ENCODE peak calls at places on chromosomes 6 and 20, in five cellular contexts. One of them, this sample, is unnamed.

GRCh38 chr6:110055387-110055735 is 77.2 kb downstream of the GPR6 start:
- DNase-seq in GM06990: no peak
- DNase-seq in fibroblast of lung: no peak
- DNase-seq in cardiac muscle cell: no peak
- DNase-seq in Calu3: no peak
- DNase-seq in this sample: no peak

GRCh38 chr6:166488081-166488685 is 98.3 kb downstream of the RAMACL start:
- DNase-seq in Calu3: no peak
- DNase-seq in fibroblast of lung: no peak
- DNase-seq in cardiac muscle cell: no peak
- DNase-seq in GM06990: peak; percentile 41
- DNase-seq in this sample: peak; percentile 40

GRCh38 chr6:126041516-126042447 is 55.4 kb downstream of the TRMT11 start:
- DNase-seq in fibroblast of lung: peak; percentile 77
- DNase-seq in Calu3: no peak
- DNase-seq in cardiac muscle cell: no peak
- DNase-seq in GM06990: no peak
- DNase-seq in this sample: no peak

GRCh38 chr6:128252293-128253176 is 267.9 kb downstream of the PTPRK start:
- DNase-seq in cardiac muscle cell: no peak
- DNase-seq in GM06990: no peak
- DNase-seq in Calu3: no peak
- DNase-seq in fibroblast of lung: peak; percentile 50
- DNase-seq in this sample: no peak

GRCh38 chr6:156175971-156176421 is 601.2 kb upstream of the ARID1B start:
- DNase-seq in cardiac muscle cell: peak; percentile 26
- DNase-seq in fibroblast of lung: no peak
- DNase-seq in GM06990: no peak
- DNase-seq in Calu3: peak; percentile 9
- DNase-seq in this sample: peak; percentile 72

GRCh38 chr6:134247271-134247833 is 70.6 kb downstream of the SGK1 start:
- DNase-seq in cardiac muscle cell: no peak
- DNase-seq in GM06990: peak; percentile 79
- DNase-seq in fibroblast of lung: no peak
- DNase-seq in Calu3: peak; percentile 35
- DNase-seq in this sample: no peak

GRCh38 chr6:137725949-137726348 is 141.1 kb upstream of the TNFAIP3 start:
- DNase-seq in Calu3: no peak
- DNase-seq in cardiac muscle cell: no peak
- DNase-seq in GM06990: no peak
- DNase-seq in fibroblast of lung: no peak
- DNase-seq in this sample: no peak

GRCh38 chr20:22582386-22582959 is 1.9 kb downstream of the FOXA2 start:
- DNase-seq in GM06990: no peak
- DNase-seq in Calu3: no peak
- DNase-seq in cardiac muscle cell: no peak
- DNase-seq in fibroblast of lung: no peak
- DNase-seq in this sample: no peak

GRCh38 chr20:53040678-53041674 is 68.8 kb downstream of the TSHZ2 start:
- DNase-seq in cardiac muscle cell: no peak
- DNase-seq in Calu3: peak; percentile 34
- DNase-seq in fibroblast of lung: peak; percentile 81
- DNase-seq in GM06990: no peak
- DNase-seq in this sample: no peak

GRCh38 chr6:36592221-36592655 is 1.9 kb upstream of the SRSF3 start:
- DNase-seq in fibroblast of lung: no peak
- DNase-seq in GM06990: peak; percentile 71
- DNase-seq in Calu3: no peak
- DNase-seq in cardiac muscle cell: no peak
- DNase-seq in this sample: no peak

GRCh38 chr6:14754636-14755513 is 491.0 kb upstream of the JARID2 start:
- DNase-seq in GM06990: no peak
- DNase-seq in cardiac muscle cell: no peak
- DNase-seq in fibroblast of lung: no peak
- DNase-seq in Calu3: no peak
- DNase-seq in this sample: no peak

GRCh38 chr6:158019416-158019815 is 37.8 kb downstream of the SYNJ2 start:
- DNase-seq in cardiac muscle cell: no peak
- DNase-seq in fibroblast of lung: no peak
- DNase-seq in GM06990: no peak
- DNase-seq in Calu3: no peak
- DNase-seq in this sample: no peak
- TF ChIP-seq CTCF in cardiac muscle cell: no peak
- TF ChIP-seq CTCF in fibroblast of lung: no peak
- TF ChIP-seq CTCF in GM06990: no peak
- TF ChIP-seq CTCF in Calu3: no peak
- TF ChIP-seq CTCF in this sample: no peak

GRCh38 chr6:158143700-158144099 is 24.4 kb downstream of the SERAC1 start:
- DNase-seq in Calu3: peak; percentile 13
- DNase-seq in cardiac muscle cell: no peak
- DNase-seq in GM06990: no peak
- DNase-seq in fibroblast of lung: no peak
- DNase-seq in this sample: no peak
- TF ChIP-seq CTCF in Calu3: peak; percentile 33
- TF ChIP-seq CTCF in cardiac muscle cell: peak; percentile 32
- TF ChIP-seq CTCF in GM06990: peak; percentile 56
- TF ChIP-seq CTCF in fibroblast of lung: peak; percentile 46
- TF ChIP-seq CTCF in this sample: peak; percentile 31

GRCh38 chr6:65259080-65259479 is 447.9 kb downstream of the EYS start:
- DNase-seq in GM06990: no peak
- DNase-seq in fibroblast of lung: peak; percentile 20
- DNase-seq in Calu3: no peak
- DNase-seq in cardiac muscle cell: no peak
- DNase-seq in this sample: no peak
- TF ChIP-seq CTCF in GM06990: no peak
- TF ChIP-seq CTCF in fibroblast of lung: no peak
- TF ChIP-seq CTCF in Calu3: no peak
- TF ChIP-seq CTCF in cardiac muscle cell: peak; percentile 10
- TF ChIP-seq CTCF in this sample: no peak

DNA sequence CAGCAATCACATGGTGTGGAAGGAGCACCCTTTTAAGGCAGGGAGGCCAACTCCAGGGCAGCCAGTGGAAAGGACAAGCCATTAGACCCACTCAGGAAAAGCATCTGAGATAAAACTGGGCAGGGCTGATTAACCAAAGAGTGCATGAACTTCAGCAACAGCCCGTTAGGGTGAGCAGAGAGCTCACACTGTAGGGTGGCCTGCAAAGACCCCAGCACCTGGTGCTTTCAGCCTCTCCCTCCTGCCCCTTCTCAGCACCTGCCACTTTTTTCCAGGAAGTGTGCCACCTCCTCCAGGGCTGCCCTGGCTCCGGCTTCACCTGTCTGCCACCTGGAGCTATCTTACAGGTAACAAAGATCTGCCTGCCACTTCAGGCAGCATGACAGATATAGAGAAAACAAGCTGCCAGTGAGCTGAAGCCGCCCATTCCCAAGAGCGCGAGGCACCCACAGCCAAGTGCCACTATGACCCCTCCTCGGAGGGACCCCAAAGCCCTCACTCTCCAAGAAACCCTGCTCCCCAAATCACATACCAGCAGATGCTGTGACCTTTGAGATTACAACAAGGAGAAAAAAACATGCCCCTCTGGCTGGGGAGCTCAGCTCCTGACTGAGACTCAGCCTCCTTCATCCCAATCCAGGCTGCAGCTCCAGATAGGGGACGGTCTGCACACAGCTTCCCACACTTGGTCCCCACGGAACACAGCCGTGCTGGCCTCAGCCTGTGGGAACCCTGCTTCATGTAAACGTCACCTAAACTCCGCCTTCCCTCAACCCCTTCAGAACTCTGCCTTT is 71.2 kb downstream of the ABHD12 start:
- DNase-seq in fibroblast of lung: no peak
- DNase-seq in GM06990: no peak
- DNase-seq in cardiac muscle cell: peak; percentile 45
- DNase-seq in Calu3: no peak
- DNase-seq in this sample: no peak
- TF ChIP-seq CTCF in fibroblast of lung: no peak
- TF ChIP-seq CTCF in GM06990: no peak
- TF ChIP-seq CTCF in cardiac muscle cell: no peak
- TF ChIP-seq CTCF in Calu3: no peak
- TF ChIP-seq CTCF in this sample: no peak

DNA sequence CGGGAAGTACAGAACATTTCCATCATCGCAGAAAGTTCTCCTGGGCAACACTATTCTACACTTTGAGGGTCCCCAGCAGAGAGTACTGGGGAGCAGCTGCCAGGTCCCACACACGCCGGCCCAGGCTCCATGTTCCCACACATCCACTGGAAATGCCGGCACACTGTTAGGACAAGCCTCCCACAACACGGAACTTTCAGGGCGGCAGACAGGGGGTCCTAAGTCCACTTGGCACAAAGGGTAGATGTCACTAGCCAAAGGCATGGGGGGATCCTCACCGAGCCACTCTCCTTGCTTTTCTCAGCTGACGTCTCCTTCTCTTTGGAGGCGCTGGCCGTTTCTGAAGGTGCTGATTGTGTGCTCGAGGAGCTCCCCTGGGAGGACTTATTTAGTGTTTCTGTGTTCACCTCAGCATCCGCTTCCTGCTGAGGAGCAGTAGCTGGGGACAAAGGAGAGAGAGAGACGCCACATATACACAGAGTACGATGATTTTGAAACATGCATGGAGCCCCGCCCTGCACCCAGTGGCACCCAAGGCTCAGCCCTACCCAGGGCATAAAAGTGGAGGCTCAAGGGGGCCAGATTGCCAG is 135.4 kb downstream of the ZMYND8 start:
- DNase-seq in GM06990: no peak
- DNase-seq in cardiac muscle cell: no peak
- DNase-seq in fibroblast of lung: no peak
- DNase-seq in Calu3: no peak
- DNase-seq in this sample: no peak
- TF ChIP-seq CTCF in GM06990: no peak
- TF ChIP-seq CTCF in cardiac muscle cell: no peak
- TF ChIP-seq CTCF in fibroblast of lung: no peak
- TF ChIP-seq CTCF in Calu3: no peak
- TF ChIP-seq CTCF in this sample: no peak

GRCh38 chr6:77173472-77174074 is 289.7 kb downstream of the HTR1B start:
- DNase-seq in GM06990: no peak
- DNase-seq in fibroblast of lung: no peak
- DNase-seq in Calu3: no peak
- DNase-seq in cardiac muscle cell: peak; percentile 2
- DNase-seq in this sample: peak; percentile 9
- TF ChIP-seq CTCF in GM06990: peak; percentile 3
- TF ChIP-seq CTCF in fibroblast of lung: no peak
- TF ChIP-seq CTCF in Calu3: no peak
- TF ChIP-seq CTCF in cardiac muscle cell: peak; percentile 27
- TF ChIP-seq CTCF in this sample: peak; percentile 65

DNA sequence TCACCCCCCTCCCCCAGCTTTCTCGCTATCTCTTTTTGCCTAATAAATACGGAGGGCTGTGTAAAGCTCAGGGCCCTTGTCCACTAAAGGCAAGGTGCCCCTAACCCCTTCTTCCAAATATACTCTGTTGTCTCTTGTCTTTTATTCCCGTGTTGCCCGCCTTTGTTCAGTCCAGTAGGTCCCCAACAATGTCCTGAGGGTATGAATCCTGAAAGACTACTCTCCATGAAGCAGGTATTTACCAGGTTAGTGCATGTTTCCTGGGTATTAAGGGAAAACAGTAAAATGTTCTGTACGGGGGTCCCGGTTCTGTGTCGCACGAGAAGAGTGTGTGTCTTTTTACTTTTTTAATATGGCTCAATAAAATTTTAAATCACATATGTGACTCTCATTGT is 28.8 kb upstream of the AFDN start:
- DNase-seq in cardiac muscle cell: no peak
- DNase-seq in Calu3: no peak
- DNase-seq in fibroblast of lung: no peak
- DNase-seq in GM06990: no peak
- DNase-seq in this sample: no peak
- TF ChIP-seq CTCF in cardiac muscle cell: no peak
- TF ChIP-seq CTCF in Calu3: no peak
- TF ChIP-seq CTCF in fibroblast of lung: no peak
- TF ChIP-seq CTCF in GM06990: no peak
- TF ChIP-seq CTCF in this sample: no peak

GRCh38 chr20:47674145-47674544 is 111.1 kb downstream of the SULF2 start:
- DNase-seq in GM06990: no peak
- DNase-seq in Calu3: no peak
- DNase-seq in fibroblast of lung: no peak
- DNase-seq in cardiac muscle cell: no peak
- DNase-seq in this sample: no peak
- TF ChIP-seq CTCF in GM06990: no peak
- TF ChIP-seq CTCF in Calu3: no peak
- TF ChIP-seq CTCF in fibroblast of lung: no peak
- TF ChIP-seq CTCF in cardiac muscle cell: no peak
- TF ChIP-seq CTCF in this sample: no peak

This sample was measured in WERI-Rb-1.